ENCODE peak calls at places on chromosome 19, in five cellular contexts. Z is HCT116, M is prostate gland, O is lower leg skin, N is esophagus squamous epithelium. P is an unnamed sample.

GRCh38 chr19:17337675-17338439 is 504 bp downstream of the GTPBP3 start:
- DNase-seq in Z (no peak), M (no peak), O (no peak), N (no peak), P (no peak)

GRCh38 chr19:36236304-36236945 is 21.5 kb downstream of the ZNF146 start:
- DNase-seq in Z (no peak), M (no peak), O (no peak), N (no peak), P (no peak)

GRCh38 chr19:14544977-14545715 is 15.8 kb downstream of the TECR start:
- DNase-seq in Z (no peak), M (peak; percentile 77), O (no peak), N (no peak), P (peak; percentile 54)

GRCh38 chr19:1699998-1700732 is 47.8 kb upstream of the TCF3 start:
- DNase-seq in Z (no peak), M (no peak), O (no peak), N (no peak), P (no peak)

GRCh38 chr19:19418548-19419260 is 13.2 kb downstream of the GATAD2A start:
- DNase-seq in Z (no peak), M (no peak), O (no peak), N (no peak), P (no peak)

GRCh38 chr19:3538965-3539742 is at the start of gene TEKTIP1:
- DNase-seq in Z (no peak), M (no peak), O (no peak), N (no peak), P (peak; percentile 58)

GRCh38 chr19:14496849-14497346 is 971 bp upstream of the GIPC1 start:
- DNase-seq in Z (no peak), M (no peak), O (no peak), N (no peak), P (peak; percentile 74)

GRCh38 chr19:3722443-3723109 is 14.4 kb downstream of the TJP3 start:
- DNase-seq in Z (no peak), M (peak; percentile 31), O (no peak), N (no peak), P (peak; percentile 68)

GRCh38 chr19:7953576-7953975 is 10.1 kb upstream of the TIMM44 start:
- DNase-seq in Z (no peak), M (no peak), O (no peak), N (no peak), P (no peak)

GRCh38 chr19:2494447-2495129 is 18.7 kb downstream of the GADD45B start:
- DNase-seq in Z (no peak), M (peak; percentile 40), O (peak; percentile 97), N (no peak), P (peak; percentile 95)

GRCh38 chr19:45779231-45780145 is 2.8 kb downstream of the DMPK start:
- DNase-seq in Z (peak; percentile 87), M (peak; percentile 90), O (peak; percentile 97), N (peak; percentile 55), P (peak; percentile 97)

GRCh38 chr19:11538232-11539036 is at the start of gene CNN1:
- DNase-seq in Z (no peak), M (no peak), O (no peak), N (no peak), P (no peak)

GRCh38 chr19:45324349-45324907 is 1.8 kb upstream of the CKM start:
- DNase-seq in Z (no peak), M (no peak), O (no peak), N (no peak), P (no peak)

GRCh38 chr19:4338441-4339350 is at the start of gene STAP2:
- DNase-seq in Z (no peak), M (peak; percentile 85), O (no peak), N (no peak), P (peak; percentile 76)

GRCh38 chr19:4896372-4896771 is 6.3 kb downstream of the ARRDC5 start:
- DNase-seq in Z (no peak), M (no peak), O (no peak), N (no peak), P (peak; percentile 34)

GRCh38 chr19:46478356-46478986 is 7.1 kb upstream of the PNMA8A start:
- DNase-seq in Z (no peak), M (no peak), O (no peak), N (no peak), P (no peak)

GRCh38 chr19:44658069-44658727 is 13.1 kb upstream of the CEACAM19 start:
- DNase-seq in Z (no peak), M (no peak), O (no peak), N (no peak), P (no peak)

GRCh38 chr19:58429745-58430144 is 10.2 kb downstream of the ZNF132 start:
- DNase-seq in Z (no peak), M (no peak), O (no peak), N (no peak), P (no peak)

GRCh38 chr19:47492571-47493377 is 8.8 kb upstream of the KPTN start:
- DNase-seq in Z (no peak), M (no peak), O (no peak), N (no peak), P (no peak)

GRCh38 chr19:47494211-47494547 is 10.2 kb upstream of the KPTN start:
- DNase-seq in Z (no peak), M (no peak), O (no peak), N (no peak), P (no peak)

GRCh38 chr19:47495478-47496372 is 11.7 kb upstream of the KPTN start:
- DNase-seq in Z (no peak), M (no peak), O (no peak), N (no peak), P (no peak)

GRCh38 chr19:47493378-47494210 is 9.6 kb upstream of the KPTN start:
- DNase-seq in Z (no peak), M (no peak), O (no peak), N (no peak), P (no peak)

DNA sequence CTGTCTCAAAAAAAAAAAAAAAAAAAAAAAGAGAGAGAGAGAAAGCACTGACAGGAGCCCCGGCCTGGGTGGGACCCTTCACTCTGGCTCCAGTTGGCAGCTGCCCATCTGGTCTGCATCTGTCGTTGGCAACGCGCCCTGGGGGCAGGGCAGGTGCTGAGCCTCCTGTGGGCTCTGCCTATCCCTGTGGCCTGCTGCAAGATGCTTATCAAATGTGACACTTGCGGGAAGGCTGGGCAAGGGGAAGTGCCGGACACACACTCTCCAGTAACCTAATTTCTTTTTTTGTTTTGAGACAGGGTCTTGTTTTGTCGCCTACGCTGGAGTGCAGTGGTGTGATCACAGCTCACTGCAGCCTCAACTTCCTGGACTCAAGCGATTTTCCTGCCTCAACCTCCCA is 10.7 kb upstream of the KPTN start:
- DNase-seq in Z (no peak), M (no peak), O (no peak), N (no peak), P (no peak)
- TF ChIP-seq POLR2A in Z (no peak), M (no peak), O (no peak), N (no peak), P (no peak)

DNA sequence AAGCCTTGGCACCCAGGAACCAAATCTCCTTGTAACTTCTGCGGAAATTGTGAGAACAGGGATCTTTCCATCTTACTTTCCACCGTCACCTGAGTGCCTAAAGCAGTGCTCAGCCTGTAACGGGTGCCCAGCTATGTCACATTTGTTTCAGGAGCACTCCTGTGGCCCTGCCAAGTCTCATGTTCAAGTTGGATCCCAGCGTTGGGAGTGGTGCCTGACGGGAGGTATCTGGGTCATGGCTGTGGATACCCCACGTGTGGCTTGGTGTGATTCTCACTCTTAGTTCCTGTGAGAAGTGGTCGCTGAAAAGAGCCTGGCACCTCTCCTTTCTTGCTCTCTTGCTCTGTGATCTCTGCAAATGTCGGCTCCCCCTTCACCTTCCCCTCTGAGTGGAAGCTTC is 114.9 kb downstream of the UQCRFS1 start:
- DNase-seq in Z (no peak), M (no peak), O (no peak), N (no peak), P (no peak)
- H3K4me3 ChIP-seq in Z (no peak overlapping the region), M (no peak overlapping the region), O (no peak overlapping the region), N (no peak overlapping the region), P (no peak overlapping the region)

GRCh38 chr19:40465781-40466218 is 255 bp upstream of the BLVRB start:
- DNase-seq in Z (peak; percentile 98), M (peak; percentile 100), O (peak; percentile 100), N (peak; percentile 90), P (peak; percentile 100)

GRCh38 chr19:40465025-40465780 is at the start of gene BLVRB:
- DNase-seq in Z (no peak), M (no peak), O (no peak), N (no peak), P (peak; percentile 68)

GRCh38 chr19:40461669-40462221 is 3.8 kb downstream of the BLVRB start:
- DNase-seq in Z (no peak), M (peak; percentile 54), O (no peak), N (no peak), P (peak; percentile 55)

GRCh38 chr19:40466219-40467006 is at the start of gene SPTBN4:
- DNase-seq in Z (no peak), M (no peak), O (peak; percentile 90), N (no peak), P (no peak)

DNA sequence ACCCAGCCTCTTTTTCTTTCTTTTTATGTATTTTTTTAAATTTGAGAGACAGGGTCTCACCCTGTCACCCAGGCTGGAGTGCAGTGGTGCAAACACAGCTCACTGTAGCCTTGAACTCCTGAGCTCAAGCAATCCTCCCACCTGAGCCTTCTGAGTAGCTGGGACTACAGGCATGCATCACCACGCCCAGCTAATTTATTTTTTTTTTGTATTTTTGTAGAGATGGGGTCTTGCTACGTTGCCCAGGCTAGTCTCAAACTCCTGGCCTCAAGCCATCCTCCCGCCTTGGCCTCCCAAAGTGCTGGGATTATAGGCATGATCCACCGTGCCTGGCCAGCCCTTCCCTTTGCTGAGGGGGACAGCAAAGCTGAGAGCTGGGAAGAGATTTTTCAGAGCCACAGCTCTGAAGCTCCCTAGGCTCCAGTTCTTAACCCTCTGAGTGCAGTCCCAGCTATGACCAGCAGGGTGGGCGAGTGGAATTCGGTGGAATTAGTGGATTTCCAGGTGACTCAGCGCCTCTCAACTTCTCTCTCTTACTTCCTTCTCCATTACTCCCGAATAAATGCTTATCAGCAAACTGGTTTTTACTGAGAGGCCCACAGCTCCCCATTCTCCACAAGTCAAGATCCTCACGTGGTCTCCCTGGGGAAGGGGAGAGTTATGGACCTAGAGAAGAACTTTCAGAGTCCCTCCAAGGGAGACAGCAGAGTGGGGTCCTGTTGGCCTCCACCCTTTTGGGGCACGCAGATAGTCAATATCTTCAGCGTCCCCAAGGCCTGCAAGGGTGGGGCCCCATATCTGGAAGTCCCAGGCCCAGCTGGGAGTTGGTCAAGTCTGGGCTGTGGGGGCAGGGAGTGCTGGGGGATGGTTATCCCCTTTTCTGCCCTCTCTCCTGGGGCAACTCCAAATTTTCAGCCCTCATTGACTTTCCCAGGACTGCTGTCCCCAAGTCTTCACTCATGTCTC is 1.2 kb downstream of the BLVRB start:
- DNase-seq in Z (peak; percentile 85), M (peak; percentile 69), O (peak; percentile 97), N (no peak), P (no peak)
- TF ChIP-seq POLR2A in Z (no peak), M (peak; percentile 35), O (no peak), N (no peak), P (no peak)

DNA sequence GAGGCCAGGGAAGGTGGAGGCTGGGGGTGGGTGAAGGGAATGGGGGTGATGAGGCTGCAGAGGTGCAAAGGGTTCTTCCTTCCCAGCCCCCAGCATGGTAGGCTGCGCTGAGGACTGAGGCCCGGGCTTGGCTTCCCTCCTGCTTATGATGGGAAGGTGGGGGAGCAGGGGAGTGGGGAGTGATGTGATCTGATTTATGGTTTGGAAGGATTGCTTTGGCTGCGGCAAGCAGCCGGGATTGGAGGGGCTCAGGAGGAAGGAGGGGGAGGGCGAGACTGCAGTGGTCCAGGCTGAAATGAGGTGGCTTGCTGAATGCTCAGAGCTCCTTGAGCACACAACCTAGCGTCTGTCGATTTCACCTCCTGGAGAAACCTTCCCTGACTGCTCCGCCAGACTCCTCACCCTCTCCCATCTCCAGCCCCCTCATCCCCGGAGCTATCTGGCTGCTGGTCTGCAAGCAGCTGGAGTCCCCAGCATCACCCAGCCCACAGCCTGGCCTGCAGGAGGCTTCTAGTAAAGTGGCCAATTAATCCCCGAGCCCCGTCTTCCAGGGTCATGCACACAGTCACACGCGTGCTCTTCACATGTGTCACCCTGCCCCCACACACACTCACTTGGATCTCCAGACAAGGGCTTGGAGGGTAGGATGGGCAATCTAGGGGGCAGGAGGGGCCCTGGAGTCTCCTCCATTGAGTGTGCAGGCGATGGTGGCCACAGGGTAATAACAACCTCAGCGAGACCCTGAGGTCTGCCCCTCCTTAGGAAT is 733 bp upstream of the CLEC11A start:
- DNase-seq in Z (no peak), M (no peak), O (no peak), N (no peak), P (no peak)
- H3K4me3 ChIP-seq in Z (no peak overlapping the region), M (no peak overlapping the region), O (no peak overlapping the region), N (peak overlapping the region; percentile 74), P (no peak overlapping the region)